ENCODE peak calls at places on chromosomes 3 and 15, in six cellular contexts. One of them, this sample, is unnamed.

GRCh38 chr3:185330644-185331043 is 32.3 kb upstream of the MAP3K13 start:
- DNase-seq in GM23248: no peak
- DNase-seq in MM.1S: no peak
- DNase-seq in PC-3: no peak
- DNase-seq in OCI-LY7: no peak
- DNase-seq in GM23338: peak; percentile 31
- DNase-seq in this sample: no peak

GRCh38 chr15:73632670-73633058 is 525 bp downstream of the NPTN start:
- DNase-seq in GM23248: no peak
- DNase-seq in MM.1S: no peak
- DNase-seq in PC-3: no peak
- DNase-seq in OCI-LY7: peak; percentile 40
- DNase-seq in GM23338: peak; percentile 32
- DNase-seq in this sample: peak; percentile 42

GRCh38 chr3:127011270-127011992 is 28.5 kb downstream of the PLXNA1 start:
- DNase-seq in GM23248: peak; percentile 62
- DNase-seq in MM.1S: no peak
- DNase-seq in PC-3: no peak
- DNase-seq in OCI-LY7: no peak
- DNase-seq in GM23338: no peak
- DNase-seq in this sample: no peak

GRCh38 chr15:41817327-41817726 is 10.6 kb upstream of the JMJD7 start:
- DNase-seq in GM23248: no peak
- DNase-seq in MM.1S: no peak
- DNase-seq in PC-3: no peak
- DNase-seq in OCI-LY7: no peak
- DNase-seq in GM23338: no peak
- DNase-seq in this sample: no peak

GRCh38 chr3:11059799-11060115 is 67.2 kb downstream of the SLC6A1 start:
- DNase-seq in GM23248: no peak
- DNase-seq in MM.1S: no peak
- DNase-seq in PC-3: no peak
- DNase-seq in OCI-LY7: no peak
- DNase-seq in GM23338: no peak
- DNase-seq in this sample: no peak

GRCh38 chr3:105823149-105823866 is 45.5 kb downstream of the CBLB start:
- DNase-seq in GM23248: peak; percentile 95
- DNase-seq in MM.1S: no peak
- DNase-seq in PC-3: peak; percentile 90
- DNase-seq in OCI-LY7: peak; percentile 53
- DNase-seq in GM23338: no peak
- DNase-seq in this sample: no peak

GRCh38 chr3:62144482-62144881 is 228.9 kb downstream of the FEZF2 start:
- DNase-seq in GM23248: no peak
- DNase-seq in MM.1S: no peak
- DNase-seq in PC-3: no peak
- DNase-seq in OCI-LY7: no peak
- DNase-seq in GM23338: no peak
- DNase-seq in this sample: no peak

GRCh38 chr3:164174049-164174448 is 904.2 kb downstream of the SI start:
- DNase-seq in GM23248: no peak
- DNase-seq in MM.1S: no peak
- DNase-seq in PC-3: no peak
- DNase-seq in OCI-LY7: no peak
- DNase-seq in GM23338: no peak
- DNase-seq in this sample: no peak

GRCh38 chr15:70181626-70182255 is 84.0 kb upstream of the TLE3 start:
- DNase-seq in GM23248: no peak
- DNase-seq in MM.1S: no peak
- DNase-seq in PC-3: no peak
- DNase-seq in OCI-LY7: no peak
- DNase-seq in GM23338: no peak
- DNase-seq in this sample: no peak

GRCh38 chr3:113231827-113232253 is 20.5 kb downstream of the BOC start:
- DNase-seq in GM23248: peak; percentile 89
- DNase-seq in MM.1S: no peak
- DNase-seq in PC-3: peak; percentile 95
- DNase-seq in OCI-LY7: no peak
- DNase-seq in GM23338: peak; percentile 23
- DNase-seq in this sample: no peak

GRCh38 chr15:51155016-51155580 is 60.4 kb upstream of the TNFAIP8L3 start:
- DNase-seq in GM23248: no peak
- DNase-seq in MM.1S: no peak
- DNase-seq in PC-3: peak; percentile 42
- DNase-seq in OCI-LY7: no peak
- DNase-seq in GM23338: no peak
- DNase-seq in this sample: no peak

GRCh38 chr15:26772588-26773484 is at the start of gene GABRB3:
- DNase-seq in GM23248: peak; percentile 12
- DNase-seq in MM.1S: no peak
- DNase-seq in PC-3: no peak
- DNase-seq in OCI-LY7: no peak
- DNase-seq in GM23338: peak; percentile 88
- DNase-seq in this sample: peak; percentile 89

GRCh38 chr15:38883987-38884386 is 319.4 kb upstream of the RASGRP1 start:
- DNase-seq in GM23248: peak; percentile 43
- DNase-seq in MM.1S: no peak
- DNase-seq in PC-3: no peak
- DNase-seq in OCI-LY7: no peak
- DNase-seq in GM23338: no peak
- DNase-seq in this sample: no peak

GRCh38 chr3:85592256-85592655 is 633.5 kb downstream of the CADM2 start:
- DNase-seq in GM23248: no peak
- DNase-seq in MM.1S: no peak
- DNase-seq in PC-3: no peak
- DNase-seq in OCI-LY7: no peak
- DNase-seq in GM23338: no peak
- DNase-seq in this sample: no peak

GRCh38 chr3:59289836-59290235 is 240.0 kb upstream of the CFAP20DC start:
- DNase-seq in GM23248: no peak
- DNase-seq in MM.1S: no peak
- DNase-seq in PC-3: no peak
- DNase-seq in OCI-LY7: no peak
- DNase-seq in GM23338: no peak
- DNase-seq in this sample: no peak

GRCh38 chr3:48595526-48596121 is 495 bp upstream of the COL7A1 start:
- DNase-seq in GM23248: peak; percentile 97
- DNase-seq in MM.1S: no peak
- DNase-seq in PC-3: peak; percentile 95
- DNase-seq in OCI-LY7: no peak
- DNase-seq in GM23338: peak; percentile 48
- DNase-seq in this sample: peak; percentile 26

GRCh38 chr3:112097378-112097777 is 11.2 kb downstream of the C3orf52 start:
- DNase-seq in GM23248: peak; percentile 98
- DNase-seq in MM.1S: no peak
- DNase-seq in PC-3: peak; percentile 100
- DNase-seq in OCI-LY7: no peak
- DNase-seq in GM23338: no peak
- DNase-seq in this sample: no peak

GRCh38 chr3:124663690-124664089 is 66.6 kb upstream of the UMPS start:
- DNase-seq in GM23248: peak; percentile 67
- DNase-seq in MM.1S: no peak
- DNase-seq in PC-3: peak; percentile 65
- DNase-seq in OCI-LY7: no peak
- DNase-seq in GM23338: no peak
- DNase-seq in this sample: no peak

GRCh38 chr15:24269166-24269571 is 406.4 kb upstream of the NPAP1 start:
- DNase-seq in GM23248: no peak
- DNase-seq in MM.1S: peak; percentile 90
- DNase-seq in PC-3: no peak
- DNase-seq in OCI-LY7: no peak
- DNase-seq in GM23338: no peak
- DNase-seq in this sample: no peak

GRCh38 chr15:52464040-52464439 is 64.6 kb downstream of the MYO5A start:
- DNase-seq in GM23248: peak; percentile 16
- DNase-seq in MM.1S: no peak
- DNase-seq in PC-3: no peak
- DNase-seq in OCI-LY7: no peak
- DNase-seq in GM23338: no peak
- DNase-seq in this sample: no peak

GRCh38 chr3:194487289-194488006 is 646 bp upstream of the ATP13A3 start:
- DNase-seq in GM23248: peak; percentile 60
- DNase-seq in MM.1S: peak; percentile 47
- DNase-seq in PC-3: no peak
- DNase-seq in OCI-LY7: peak; percentile 72
- DNase-seq in GM23338: peak; percentile 77
- DNase-seq in this sample: peak; percentile 28

GRCh38 chr3:67415504-67415903 is 238.9 kb downstream of the SUCLG2 start:
- DNase-seq in GM23248: peak; percentile 36
- DNase-seq in MM.1S: no peak
- DNase-seq in PC-3: no peak
- DNase-seq in OCI-LY7: no peak
- DNase-seq in GM23338: no peak
- DNase-seq in this sample: no peak

GRCh38 chr15:47741907-47742306 is 24.6 kb downstream of the SEMA6D start:
- DNase-seq in GM23248: no peak
- DNase-seq in MM.1S: no peak
- DNase-seq in PC-3: no peak
- DNase-seq in OCI-LY7: no peak
- DNase-seq in GM23338: no peak
- DNase-seq in this sample: no peak

DNA sequence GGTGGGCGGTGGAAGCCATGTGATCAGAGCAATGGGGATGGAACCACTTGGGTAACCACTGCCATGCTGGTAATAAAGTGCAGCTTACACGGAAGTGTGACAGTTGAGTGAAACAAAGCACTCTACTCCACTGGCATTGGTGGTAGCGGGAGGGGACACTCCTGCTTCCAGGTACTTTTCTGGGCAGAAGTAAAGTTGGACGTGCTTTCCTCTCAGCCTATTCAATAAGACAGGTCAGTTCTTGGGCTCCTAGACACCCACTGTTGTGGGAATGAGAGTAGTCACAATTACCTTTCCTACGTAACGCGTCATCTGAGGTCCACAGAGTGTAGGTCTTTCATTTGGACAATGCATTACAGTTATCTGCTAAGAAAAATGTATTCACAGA is 51.7 kb upstream of the CHD2 start:
- DNase-seq in GM23248: no peak
- DNase-seq in MM.1S: no peak
- DNase-seq in PC-3: no peak
- DNase-seq in OCI-LY7: no peak
- DNase-seq in GM23338: no peak
- DNase-seq in this sample: no peak
- TF ChIP-seq EZH2phosphoT487 in GM23248: no peak
- TF ChIP-seq EZH2phosphoT487 in MM.1S: no peak
- TF ChIP-seq EZH2phosphoT487 in PC-3: no peak
- TF ChIP-seq EZH2phosphoT487 in OCI-LY7: no peak
- TF ChIP-seq EZH2phosphoT487 in GM23338: no peak
- TF ChIP-seq EZH2phosphoT487 in this sample: no peak

DNA sequence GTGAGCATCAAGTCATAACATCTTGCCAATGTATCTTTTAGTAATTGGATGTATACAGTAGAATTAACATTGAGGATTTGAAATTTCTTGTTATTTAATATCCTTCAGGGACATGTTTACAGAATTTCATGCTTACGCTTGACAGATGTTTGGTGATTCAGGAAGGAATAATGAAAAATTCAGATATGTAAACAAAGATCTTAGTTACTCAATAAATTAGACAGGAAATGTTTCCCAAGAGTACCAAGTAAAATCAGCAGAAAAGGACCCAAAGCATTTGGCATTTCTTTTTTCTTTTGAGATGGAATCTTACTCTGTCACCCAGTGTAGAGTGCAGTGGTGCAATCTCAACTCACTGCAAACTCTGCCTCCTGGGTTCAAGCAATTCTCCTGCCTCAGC is 4.7 kb upstream of the COL6A5 start:
- DNase-seq in GM23248: no peak
- DNase-seq in MM.1S: no peak
- DNase-seq in PC-3: no peak
- DNase-seq in OCI-LY7: no peak
- DNase-seq in GM23338: no peak
- DNase-seq in this sample: no peak
- TF ChIP-seq EZH2phosphoT487 in GM23248: no peak
- TF ChIP-seq EZH2phosphoT487 in MM.1S: no peak
- TF ChIP-seq EZH2phosphoT487 in PC-3: no peak
- TF ChIP-seq EZH2phosphoT487 in OCI-LY7: no peak
- TF ChIP-seq EZH2phosphoT487 in GM23338: no peak
- TF ChIP-seq EZH2phosphoT487 in this sample: no peak

GRCh38 chr15:58472221-58472620 is 40.4 kb downstream of the LIPC start:
- DNase-seq in GM23248: no peak
- DNase-seq in MM.1S: no peak
- DNase-seq in PC-3: no peak
- DNase-seq in OCI-LY7: no peak
- DNase-seq in GM23338: no peak
- DNase-seq in this sample: no peak

GRCh38 chr15:58475573-58476524 is 44.1 kb downstream of the LIPC start:
- DNase-seq in GM23248: peak; percentile 86
- DNase-seq in MM.1S: no peak
- DNase-seq in PC-3: no peak
- DNase-seq in OCI-LY7: peak; percentile 17
- DNase-seq in GM23338: no peak
- DNase-seq in this sample: peak; percentile 86

GRCh38 chr15:58472821-58473581 is 41.2 kb downstream of the LIPC start:
- DNase-seq in GM23248: no peak
- DNase-seq in MM.1S: peak; percentile 25
- DNase-seq in PC-3: peak; percentile 33
- DNase-seq in OCI-LY7: peak; percentile 24
- DNase-seq in GM23338: no peak
- DNase-seq in this sample: no peak

GRCh38 chr15:58474741-58475323 is 43.0 kb downstream of the LIPC start:
- DNase-seq in GM23248: no peak
- DNase-seq in MM.1S: no peak
- DNase-seq in PC-3: no peak
- DNase-seq in OCI-LY7: no peak
- DNase-seq in GM23338: no peak
- DNase-seq in this sample: no peak

GRCh38 chr15:58473720-58474119 is 41.9 kb downstream of the LIPC start:
- DNase-seq in GM23248: peak; percentile 75
- DNase-seq in MM.1S: no peak
- DNase-seq in PC-3: peak; percentile 73
- DNase-seq in OCI-LY7: no peak
- DNase-seq in GM23338: no peak
- DNase-seq in this sample: no peak
- TF ChIP-seq EZH2phosphoT487 in GM23248: no peak
- TF ChIP-seq EZH2phosphoT487 in MM.1S: no peak
- TF ChIP-seq EZH2phosphoT487 in PC-3: no peak
- TF ChIP-seq EZH2phosphoT487 in OCI-LY7: no peak
- TF ChIP-seq EZH2phosphoT487 in GM23338: no peak
- TF ChIP-seq EZH2phosphoT487 in this sample: no peak

GRCh38 chr15:49297584-49297983 is 125.5 kb upstream of the FGF7 start:
- DNase-seq in GM23248: no peak
- DNase-seq in MM.1S: no peak
- DNase-seq in PC-3: no peak
- DNase-seq in OCI-LY7: no peak
- DNase-seq in GM23338: no peak
- DNase-seq in this sample: no peak

GRCh38 chr15:49300856-49301255 is 122.2 kb upstream of the FGF7 start:
- DNase-seq in GM23248: no peak
- DNase-seq in MM.1S: no peak
- DNase-seq in PC-3: peak; percentile 6
- DNase-seq in OCI-LY7: no peak
- DNase-seq in GM23338: no peak
- DNase-seq in this sample: no peak

GRCh38 chr15:49303003-49303402 is 120.0 kb upstream of the FGF7 start:
- DNase-seq in GM23248: no peak
- DNase-seq in MM.1S: no peak
- DNase-seq in PC-3: no peak
- DNase-seq in OCI-LY7: no peak
- DNase-seq in GM23338: no peak
- DNase-seq in this sample: no peak

GRCh38 chr15:49296258-49296657 is 126.2 kb downstream of the GALK2 start:
- DNase-seq in GM23248: no peak
- DNase-seq in MM.1S: no peak
- DNase-seq in PC-3: no peak
- DNase-seq in OCI-LY7: no peak
- DNase-seq in GM23338: no peak
- DNase-seq in this sample: no peak

GRCh38 chr15:49301562-49301961 is 121.5 kb upstream of the FGF7 start:
- DNase-seq in GM23248: peak; percentile 50
- DNase-seq in MM.1S: no peak
- DNase-seq in PC-3: peak; percentile 30
- DNase-seq in OCI-LY7: no peak
- DNase-seq in GM23338: no peak
- DNase-seq in this sample: no peak
- TF ChIP-seq EZH2phosphoT487 in GM23248: no peak
- TF ChIP-seq EZH2phosphoT487 in MM.1S: no peak
- TF ChIP-seq EZH2phosphoT487 in PC-3: no peak
- TF ChIP-seq EZH2phosphoT487 in OCI-LY7: no peak
- TF ChIP-seq EZH2phosphoT487 in GM23338: no peak
- TF ChIP-seq EZH2phosphoT487 in this sample: no peak